ENCODE peak calls at places on chromosomes 2 and 18, in six cellular contexts. One of them, this sample, is unnamed.

GRCh38 chr18:24214913-24215312 is 76.1 kb downstream of the CABYR start:
- DNase-seq in HCT116: no peak
- DNase-seq in neural progenitor cell: no peak
- DNase-seq in PC-3: peak; percentile 53
- DNase-seq in MM.1S: no peak
- DNase-seq in hepatocyte: no peak
- DNase-seq in this sample: no peak

GRCh38 chr2:148031152-148031551 is 10.3 kb downstream of the MBD5 start:
- DNase-seq in HCT116: no peak
- DNase-seq in neural progenitor cell: no peak
- DNase-seq in PC-3: no peak
- DNase-seq in MM.1S: no peak
- DNase-seq in hepatocyte: no peak
- DNase-seq in this sample: no peak

GRCh38 chr2:95292623-95293260 is 4.4 kb upstream of the KCNIP3 start:
- DNase-seq in HCT116: no peak
- DNase-seq in neural progenitor cell: no peak
- DNase-seq in PC-3: peak; percentile 95
- DNase-seq in MM.1S: no peak
- DNase-seq in hepatocyte: no peak
- DNase-seq in this sample: peak; percentile 54

GRCh38 chr2:8926356-8926755 is 77.1 kb downstream of the MBOAT2 start:
- DNase-seq in HCT116: no peak
- DNase-seq in neural progenitor cell: no peak
- DNase-seq in PC-3: no peak
- DNase-seq in MM.1S: no peak
- DNase-seq in hepatocyte: no peak
- DNase-seq in this sample: no peak

GRCh38 chr2:20613342-20613916 is 37.5 kb downstream of the HS1BP3 start:
- DNase-seq in HCT116: no peak
- DNase-seq in neural progenitor cell: no peak
- DNase-seq in PC-3: no peak
- DNase-seq in MM.1S: no peak
- DNase-seq in hepatocyte: no peak
- DNase-seq in this sample: no peak

GRCh38 chr2:23467618-23468017 is 82.6 kb downstream of the KLHL29 start:
- DNase-seq in HCT116: no peak
- DNase-seq in neural progenitor cell: no peak
- DNase-seq in PC-3: no peak
- DNase-seq in MM.1S: no peak
- DNase-seq in hepatocyte: no peak
- DNase-seq in this sample: no peak

GRCh38 chr2:29165362-29166236 is 50.4 kb downstream of the CLIP4 start:
- DNase-seq in HCT116: no peak
- DNase-seq in neural progenitor cell: no peak
- DNase-seq in PC-3: peak; percentile 94
- DNase-seq in MM.1S: no peak
- DNase-seq in hepatocyte: peak; percentile 13
- DNase-seq in this sample: peak; percentile 84

GRCh38 chr2:147373800-147374409 is 470.9 kb upstream of the ACVR2A start:
- DNase-seq in HCT116: no peak
- DNase-seq in neural progenitor cell: no peak
- DNase-seq in PC-3: no peak
- DNase-seq in MM.1S: no peak
- DNase-seq in hepatocyte: no peak
- DNase-seq in this sample: peak; percentile 43

GRCh38 chr2:143955416-143956075 is 564.4 kb downstream of the ZEB2 start:
- DNase-seq in HCT116: no peak
- DNase-seq in neural progenitor cell: no peak
- DNase-seq in PC-3: peak; percentile 56
- DNase-seq in MM.1S: no peak
- DNase-seq in hepatocyte: no peak
- DNase-seq in this sample: peak; percentile 77

GRCh38 chr2:232203936-232204335 is 174.6 kb upstream of the ALPP start:
- DNase-seq in HCT116: no peak
- DNase-seq in neural progenitor cell: no peak
- DNase-seq in PC-3: no peak
- DNase-seq in MM.1S: no peak
- DNase-seq in hepatocyte: no peak
- DNase-seq in this sample: peak; percentile 14

GRCh38 chr2:241870611-241871537 is 1.3 kb downstream of the RTP5 start:
- DNase-seq in HCT116: no peak
- DNase-seq in neural progenitor cell: no peak
- DNase-seq in PC-3: no peak
- DNase-seq in MM.1S: no peak
- DNase-seq in hepatocyte: no peak
- DNase-seq in this sample: no peak

GRCh38 chr2:172084734-172085459 is 410 bp upstream of the DLX1 start:
- DNase-seq in HCT116: peak; percentile 74
- DNase-seq in neural progenitor cell: peak; percentile 97
- DNase-seq in PC-3: peak; percentile 96
- DNase-seq in MM.1S: peak; percentile 84
- DNase-seq in hepatocyte: peak; percentile 88
- DNase-seq in this sample: peak; percentile 99

GRCh38 chr2:44777542-44777941 is 164.0 kb upstream of the SIX3 start:
- DNase-seq in HCT116: no peak
- DNase-seq in neural progenitor cell: peak; percentile 74
- DNase-seq in PC-3: no peak
- DNase-seq in MM.1S: no peak
- DNase-seq in hepatocyte: no peak
- DNase-seq in this sample: peak; percentile 10

GRCh38 chr2:113228991-113229716 is 49.6 kb downstream of the PAX8 start:
- DNase-seq in HCT116: no peak
- DNase-seq in neural progenitor cell: no peak
- DNase-seq in PC-3: no peak
- DNase-seq in MM.1S: no peak
- DNase-seq in hepatocyte: no peak
- DNase-seq in this sample: no peak

GRCh38 chr2:102735431-102736130 is 26.2 kb upstream of the TMEM182 start:
- DNase-seq in HCT116: no peak
- DNase-seq in neural progenitor cell: peak; percentile 39
- DNase-seq in PC-3: no peak
- DNase-seq in MM.1S: no peak
- DNase-seq in hepatocyte: peak; percentile 51
- DNase-seq in this sample: no peak

GRCh38 chr2:12951657-12951973 is 234.9 kb downstream of the TRIB2 start:
- DNase-seq in HCT116: no peak
- DNase-seq in neural progenitor cell: no peak
- DNase-seq in PC-3: no peak
- DNase-seq in MM.1S: no peak
- DNase-seq in hepatocyte: no peak
- DNase-seq in this sample: no peak

GRCh38 chr2:121189656-121190381 is 95.2 kb downstream of the TFCP2L1 start:
- DNase-seq in HCT116: no peak
- DNase-seq in neural progenitor cell: no peak
- DNase-seq in PC-3: no peak
- DNase-seq in MM.1S: no peak
- DNase-seq in hepatocyte: no peak
- DNase-seq in this sample: no peak

GRCh38 chr2:19843992-19844515 is 57.7 kb downstream of the TTC32 start:
- DNase-seq in HCT116: no peak
- DNase-seq in neural progenitor cell: no peak
- DNase-seq in PC-3: no peak
- DNase-seq in MM.1S: no peak
- DNase-seq in hepatocyte: no peak
- DNase-seq in this sample: no peak

GRCh38 chr2:19973471-19973870 is 16.4 kb downstream of the WDR35 start:
- DNase-seq in HCT116: no peak
- DNase-seq in neural progenitor cell: no peak
- DNase-seq in PC-3: no peak
- DNase-seq in MM.1S: no peak
- DNase-seq in hepatocyte: no peak
- DNase-seq in this sample: no peak

GRCh38 chr18:60060026-60060425 is 160.2 kb downstream of the PMAIP1 start:
- DNase-seq in HCT116: no peak
- DNase-seq in neural progenitor cell: no peak
- DNase-seq in PC-3: no peak
- DNase-seq in MM.1S: no peak
- DNase-seq in hepatocyte: no peak
- DNase-seq in this sample: no peak

GRCh38 chr2:69385443-69386151 is 1.4 kb downstream of the GFPT1 start:
- DNase-seq in HCT116: peak; percentile 54
- DNase-seq in neural progenitor cell: no peak
- DNase-seq in PC-3: peak; percentile 9
- DNase-seq in MM.1S: peak; percentile 42
- DNase-seq in hepatocyte: peak; percentile 12
- DNase-seq in this sample: peak; percentile 63

GRCh38 chr2:101232770-101233169 is 19.9 kb upstream of the CNOT11 start:
- DNase-seq in HCT116: no peak
- DNase-seq in neural progenitor cell: no peak
- DNase-seq in PC-3: no peak
- DNase-seq in MM.1S: no peak
- DNase-seq in hepatocyte: no peak
- DNase-seq in this sample: no peak

GRCh38 chr2:72113847-72114692 is 33.6 kb downstream of the CYP26B1 start:
- DNase-seq in HCT116: no peak
- DNase-seq in neural progenitor cell: no peak
- DNase-seq in PC-3: no peak
- DNase-seq in MM.1S: no peak
- DNase-seq in hepatocyte: no peak
- DNase-seq in this sample: no peak

GRCh38 chr2:2101924-2102323 is 229.2 kb downstream of the MYT1L start:
- DNase-seq in HCT116: no peak
- DNase-seq in neural progenitor cell: peak; percentile 42
- DNase-seq in PC-3: no peak
- DNase-seq in MM.1S: no peak
- DNase-seq in hepatocyte: no peak
- DNase-seq in this sample: peak; percentile 10
- TF ChIP-seq EZH2phosphoT487 in HCT116: no peak
- TF ChIP-seq EZH2phosphoT487 in neural progenitor cell: no peak
- TF ChIP-seq EZH2phosphoT487 in PC-3: no peak
- TF ChIP-seq EZH2phosphoT487 in MM.1S: no peak
- TF ChIP-seq EZH2phosphoT487 in hepatocyte: no peak
- TF ChIP-seq EZH2phosphoT487 in this sample: no peak

GRCh38 chr2:176124358-176125214 is 2.1 kb downstream of the HOXD9 start:
- DNase-seq in HCT116: no peak
- DNase-seq in neural progenitor cell: no peak
- DNase-seq in PC-3: no peak
- DNase-seq in MM.1S: no peak
- DNase-seq in hepatocyte: no peak
- DNase-seq in this sample: no peak

GRCh38 chr2:176123847-176124273 is 1.3 kb downstream of the HOXD9 start:
- DNase-seq in HCT116: no peak
- DNase-seq in neural progenitor cell: no peak
- DNase-seq in PC-3: no peak
- DNase-seq in MM.1S: no peak
- DNase-seq in hepatocyte: no peak
- DNase-seq in this sample: no peak

GRCh38 chr2:176126929-176127768 is 2.4 kb upstream of the HOXD8 start:
- DNase-seq in HCT116: no peak
- DNase-seq in neural progenitor cell: peak; percentile 82
- DNase-seq in PC-3: peak; percentile 78
- DNase-seq in MM.1S: peak; percentile 65
- DNase-seq in hepatocyte: peak; percentile 80
- DNase-seq in this sample: peak; percentile 80

GRCh38 chr2:176123483-176123843 is 944 bp downstream of the HOXD9 start:
- DNase-seq in HCT116: no peak
- DNase-seq in neural progenitor cell: no peak
- DNase-seq in PC-3: no peak
- DNase-seq in MM.1S: no peak
- DNase-seq in hepatocyte: no peak
- DNase-seq in this sample: no peak

DNA sequence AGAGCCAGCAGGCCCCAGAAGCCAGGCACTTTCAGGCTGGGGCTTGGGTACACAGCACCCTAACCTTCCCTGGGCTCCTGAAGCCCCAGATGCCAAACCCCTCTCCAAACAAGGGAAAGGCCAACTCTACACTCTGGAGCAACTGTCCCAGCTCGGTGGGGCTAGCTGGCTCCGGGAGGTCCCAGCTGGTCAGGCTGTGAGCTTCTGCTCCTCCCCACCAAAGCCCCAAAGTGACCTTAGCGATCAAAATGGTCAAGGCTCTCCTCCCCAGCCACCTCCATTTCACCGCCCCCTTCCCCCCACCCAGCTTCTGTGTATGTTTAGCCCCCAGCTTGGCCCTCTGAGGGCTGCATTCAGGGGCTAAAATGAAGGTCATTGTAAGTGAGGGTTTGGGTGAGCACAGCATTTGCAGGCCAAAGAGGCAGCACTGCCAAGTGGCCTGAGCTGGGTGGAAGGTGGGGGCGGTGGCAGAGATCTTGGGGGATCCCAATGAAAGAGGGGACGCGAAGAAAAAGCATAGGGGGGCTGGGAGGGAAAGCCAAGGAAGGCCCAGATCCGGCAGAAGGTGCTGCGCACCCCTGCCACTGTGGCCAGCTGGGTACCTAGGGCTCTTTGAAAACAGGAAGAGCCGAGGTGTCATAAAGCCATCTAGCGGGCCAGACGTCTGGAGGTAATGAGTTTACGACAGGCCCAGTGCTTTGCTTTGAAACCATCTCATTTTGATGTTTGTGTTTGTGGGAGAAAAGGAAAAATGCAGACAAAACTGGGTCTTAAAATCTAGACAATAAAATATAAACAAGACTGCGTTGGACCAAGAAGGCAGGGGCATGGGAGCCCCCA is 2.9 kb downstream of the HOXD9 start:
- DNase-seq in HCT116: no peak
- DNase-seq in neural progenitor cell: no peak
- DNase-seq in PC-3: no peak
- DNase-seq in MM.1S: no peak
- DNase-seq in hepatocyte: no peak
- DNase-seq in this sample: no peak
- H3K27me3 ChIP-seq in HCT116: no peaks in the 10 kb centered on the region
- H3K27me3 ChIP-seq in neural progenitor cell: peaks cover 100% of the 10 kb centered on the region
- H3K27me3 ChIP-seq in PC-3: no peaks in the 10 kb centered on the region
- H3K27me3 ChIP-seq in MM.1S: peaks cover 28% of the 10 kb centered on the region
- H3K27me3 ChIP-seq in hepatocyte: peaks cover 91% of the 10 kb centered on the region
- H3K27me3 ChIP-seq in this sample: no peaks in the 10 kb centered on the region

DNA sequence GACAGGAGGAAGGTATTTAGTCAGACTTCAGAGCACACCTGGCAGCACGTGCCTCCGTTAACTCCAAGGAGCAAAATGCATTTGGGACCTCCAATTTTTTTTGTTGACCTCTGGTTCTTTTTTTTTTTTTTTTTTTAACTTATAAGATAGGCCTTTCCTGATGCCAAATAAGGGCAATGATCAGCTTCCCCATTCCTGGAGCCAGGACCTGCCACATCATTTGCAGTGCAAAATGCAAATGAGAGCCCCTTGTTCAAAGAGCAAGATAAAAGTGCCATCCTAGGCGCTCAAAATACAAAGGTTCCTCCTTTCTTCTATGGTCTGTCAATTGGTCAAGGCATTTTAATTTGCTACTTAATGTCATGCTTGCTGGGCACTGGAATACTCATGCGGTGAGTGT is 133.2 kb upstream of the REV1 start:
- DNase-seq in HCT116: no peak
- DNase-seq in neural progenitor cell: no peak
- DNase-seq in PC-3: no peak
- DNase-seq in MM.1S: no peak
- DNase-seq in hepatocyte: no peak
- DNase-seq in this sample: no peak
- TF ChIP-seq EZH2 in HCT116: no peak
- TF ChIP-seq EZH2 in neural progenitor cell: no peak
- TF ChIP-seq EZH2 in PC-3: no peak
- TF ChIP-seq EZH2 in MM.1S: no peak
- TF ChIP-seq EZH2 in hepatocyte: no peak
- TF ChIP-seq EZH2 in this sample: no peak

DNA sequence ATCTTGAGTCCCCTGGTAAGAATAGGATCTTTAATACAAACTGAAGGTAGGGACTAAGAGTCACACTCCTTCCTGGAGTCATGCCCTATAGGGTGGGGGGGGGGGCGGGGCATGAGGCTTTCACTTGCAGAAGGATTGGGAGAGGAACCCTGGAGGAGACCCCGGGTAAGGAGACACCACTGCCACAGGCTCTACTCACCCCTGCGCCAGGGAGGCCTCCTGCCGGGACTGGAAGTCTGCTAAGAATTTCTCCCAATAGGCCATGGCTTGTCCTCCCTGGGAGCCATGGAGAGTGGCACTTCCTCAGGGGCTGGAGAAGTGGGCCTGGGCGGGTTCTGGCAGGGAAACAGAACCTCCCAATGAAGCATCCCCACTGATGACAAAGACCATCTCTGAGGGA is 645.3 kb upstream of the RAB6C start:
- DNase-seq in HCT116: no peak
- DNase-seq in neural progenitor cell: no peak
- DNase-seq in PC-3: no peak
- DNase-seq in MM.1S: no peak
- DNase-seq in hepatocyte: no peak
- DNase-seq in this sample: no peak
- TF ChIP-seq EZH2phosphoT487 in HCT116: no peak
- TF ChIP-seq EZH2phosphoT487 in neural progenitor cell: no peak
- TF ChIP-seq EZH2phosphoT487 in PC-3: no peak
- TF ChIP-seq EZH2phosphoT487 in MM.1S: no peak
- TF ChIP-seq EZH2phosphoT487 in hepatocyte: no peak
- TF ChIP-seq EZH2phosphoT487 in this sample: no peak